ENCODE peak calls at places on chromosomes 11 and 22, in nine cellular contexts. S is sigmoid colon, Y is pancreas, B is HCT116, W is right atrium auricular region, R is adrenal gland, D is neuronal stem cell, C is IMR-90, A is heart left ventricle. L is an unnamed sample. For H3K4me1, the result is how much of the 10 kb centered on the place peaks cover.

GRCh38 chr11:93481279-93481678 is 61.9 kb downstream of the SMCO4 start:
- DNase-seq in C (no peak), S (no peak), A (no peak), Y (no peak), R (no peak), D (no peak), W (no peak), B (no peak), L (no peak)

GRCh38 chr22:34943830-34944229 is 122.1 kb upstream of the ISX start:
- DNase-seq in A (no peak), Y (no peak), C (no peak), R (no peak), D (no peak), S (no peak), B (no peak), W (no peak), L (no peak)

GRCh38 chr11:2881076-2881973 is 4.2 kb downstream of the CDKN1C start:
- DNase-seq in A (no peak), B (no peak), R (no peak), W (no peak), C (no peak), D (no peak), Y (no peak), S (no peak), L (no peak)

GRCh38 chr11:115184901-115185300 is 319.3 kb downstream of the CADM1 start:
- DNase-seq in D (no peak), A (no peak), B (no peak), W (no peak), R (no peak), C (no peak), S (no peak), Y (no peak), L (no peak)

GRCh38 chr11:1458340-1459218 is 28.0 kb downstream of the MOB2 start:
- DNase-seq in S (peak), A (no peak), D (peak), B (no peak), R (peak), Y (no peak), C (peak), W (no peak), L (no peak)

GRCh38 chr11:104653011-104653806 is 245.1 kb downstream of the CASP12 start:
- DNase-seq in W (no peak), S (no peak), C (no peak), D (no peak), R (peak), B (no peak), A (no peak), Y (no peak), L (no peak)

GRCh38 chr11:70501026-70501901 is 102.9 kb downstream of the CTTN start:
- DNase-seq in W (no peak), A (peak), S (peak), B (no peak), Y (no peak), R (peak), C (no peak), D (no peak), L (no peak)

GRCh38 chr11:12800032-12800671 is 125.9 kb downstream of the TEAD1 start:
- DNase-seq in R (no peak), C (peak), A (no peak), S (no peak), B (peak), W (no peak), D (no peak), Y (no peak), L (no peak)

GRCh38 chr11:26649884-26650283 is 72.0 kb downstream of the SLC5A12 start:
- DNase-seq in B (peak), Y (no peak), R (peak), A (no peak), C (peak), D (peak), W (no peak), S (peak), L (peak)

GRCh38 chr11:102405501-102405900 is 47.1 kb downstream of the TMEM123 start:
- DNase-seq in A (no peak), Y (no peak), C (no peak), D (no peak), S (no peak), B (no peak), W (no peak), R (no peak), L (no peak)
- H3K4me1 ChIP-seq in A (under half), Y (under half), C (under half), D (under half), S (under half), B (under half), W (under half), R (under half), L (under half)

DNA sequence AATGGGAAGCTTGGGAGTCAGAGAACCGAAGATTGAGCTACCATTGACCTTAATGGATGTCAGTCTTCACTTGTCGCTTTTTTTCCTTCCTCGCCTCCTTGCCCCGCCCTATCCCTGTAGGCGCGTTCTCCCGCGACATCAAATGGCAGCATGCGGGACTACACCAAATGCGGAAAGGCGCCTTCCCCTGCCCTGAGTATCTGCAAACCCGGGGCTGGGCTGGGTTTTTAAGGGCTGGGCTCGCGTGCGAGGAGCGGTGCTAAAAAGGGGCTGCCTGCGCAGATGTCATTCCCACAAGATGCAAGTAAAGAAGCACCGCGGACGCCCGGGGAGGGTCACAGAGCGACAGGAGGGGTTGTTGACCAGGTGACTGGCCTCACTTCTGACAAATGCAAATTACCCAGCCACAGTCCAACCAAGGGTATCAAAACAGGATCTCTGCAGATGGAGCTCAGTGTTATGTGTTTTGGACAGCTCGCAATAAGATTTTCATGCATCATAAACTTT is 4.7 kb upstream of the FAM111B start:
- DNase-seq in S (peak), C (peak), A (peak), Y (peak), W (no peak), R (peak), D (peak), B (no peak), L (peak)
- H3K4me3 ChIP-seq in S (no peak), C (peak), A (peak), Y (no peak), W (peak), R (no peak), D (no peak), B (no peak), L (no peak)

DNA sequence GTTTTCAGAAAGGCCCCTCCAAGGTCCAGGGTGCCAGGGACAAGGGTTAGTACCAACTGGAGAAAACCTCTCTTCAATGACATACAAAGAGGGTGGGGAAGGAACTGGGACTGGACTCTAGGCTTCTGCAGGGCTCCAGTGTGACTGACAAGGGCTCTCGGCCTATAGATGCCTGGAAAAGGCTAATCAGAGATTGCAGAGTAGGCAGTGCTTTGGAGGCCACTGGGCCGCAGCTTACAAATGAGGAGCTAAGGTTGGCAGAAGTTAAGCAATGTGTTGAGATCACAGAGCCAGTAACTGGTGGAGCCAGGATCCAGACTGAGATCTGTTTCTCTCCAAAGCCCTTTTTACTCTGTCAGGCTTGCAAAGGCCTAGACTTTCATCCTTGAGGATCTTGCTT is 7.4 kb upstream of the DGKZ start:
- DNase-seq in W (no peak), C (no peak), R (peak), B (no peak), A (no peak), S (no peak), Y (no peak), D (no peak), L (no peak)
- H3K27ac ChIP-seq in W (peak), C (no peak), R (no peak), B (no peak), A (peak), S (peak), Y (no peak), D (no peak), L (peak)

DNA sequence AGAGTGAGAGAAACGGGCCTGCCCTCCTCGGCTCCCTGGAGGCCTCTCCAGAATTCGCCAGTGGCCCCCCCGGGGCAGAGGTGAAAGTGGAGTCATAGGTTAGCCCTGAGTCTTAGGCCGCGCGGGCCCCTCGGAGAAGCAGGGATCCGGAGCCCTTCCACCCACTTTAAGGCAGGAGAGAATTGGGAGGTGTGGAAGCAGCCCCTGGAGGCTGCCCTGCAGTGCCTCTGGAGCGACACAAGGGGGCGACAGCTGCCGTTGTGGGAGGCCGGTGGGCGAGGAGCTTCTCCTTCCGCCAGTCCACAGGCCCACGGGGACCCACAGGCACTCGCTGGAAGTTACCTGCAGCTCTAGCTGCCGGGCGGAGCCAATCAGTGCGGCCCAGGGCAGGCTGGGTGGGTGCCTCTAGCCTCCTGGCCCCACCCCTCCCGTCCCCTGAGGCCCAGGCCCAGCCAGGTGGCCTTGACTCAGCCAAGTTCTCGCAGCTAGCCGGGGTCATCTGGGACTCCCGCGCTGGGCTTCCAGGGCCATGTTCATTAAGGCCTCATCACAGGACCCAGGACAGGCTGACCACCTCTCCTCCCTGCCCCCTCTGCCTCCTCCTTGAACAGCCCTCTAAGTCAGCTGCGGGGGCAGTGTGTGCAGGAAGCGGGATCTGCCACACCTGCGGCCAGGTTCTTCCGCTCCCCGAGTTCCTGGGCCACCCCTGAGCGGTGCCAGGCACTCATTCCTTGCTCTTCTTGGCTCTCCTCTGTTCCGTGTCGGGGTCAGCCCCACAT is 5.0 kb downstream of the DGKZ start:
- DNase-seq in D (no peak), S (no peak), A (peak), Y (peak), B (no peak), W (no peak), R (peak), C (no peak), L (no peak)
- H3K4me1 ChIP-seq in D (under half), S (under half), A (under half), Y (under half), B (under half), W (half or more), R (under half), C (under half), L (under half)

GRCh38 chr11:131371791-131372104 is 1.3 kb downstream of the NTM start:
- DNase-seq in A (no peak), C (no peak), R (no peak), B (no peak), Y (no peak), S (no peak), D (no peak), W (no peak), L (no peak)
- H3K4me3 ChIP-seq in A (no peak), C (no peak), R (no peak), B (no peak), Y (no peak), S (no peak), D (no peak), W (no peak), L (no peak)